ENCODE peak calls at places on chromosomes 11 and 22, in five cellular contexts. One of them, this sample, is unnamed.

GRCh38 chr11:68189082-68189481 is 24.0 kb downstream of the KMT5B start:
- DNase-seq in H1: no peak
- DNase-seq in GM12891: no peak
- DNase-seq in SK-N-SH: no peak
- DNase-seq in GM12878: no peak
- DNase-seq in this sample: no peak

GRCh38 chr11:35111171-35112055 is 27.6 kb upstream of the CD44 start:
- DNase-seq in H1: no peak
- DNase-seq in GM12891: no peak
- DNase-seq in SK-N-SH: no peak
- DNase-seq in GM12878: no peak
- DNase-seq in this sample: no peak

GRCh38 chr11:66906077-66906929 is 49.4 kb downstream of the LRFN4 start:
- DNase-seq in H1: no peak
- DNase-seq in GM12891: no peak
- DNase-seq in SK-N-SH: no peak
- DNase-seq in GM12878: no peak
- DNase-seq in this sample: no peak

GRCh38 chr11:8905528-8906165 is 5.3 kb upstream of the AKIP1 start:
- DNase-seq in H1: no peak
- DNase-seq in GM12891: no peak
- DNase-seq in SK-N-SH: no peak
- DNase-seq in GM12878: no peak
- DNase-seq in this sample: no peak

GRCh38 chr11:15692739-15693138 is 578.0 kb downstream of the INSC start:
- DNase-seq in H1: no peak
- DNase-seq in GM12891: no peak
- DNase-seq in SK-N-SH: no peak
- DNase-seq in GM12878: no peak
- DNase-seq in this sample: no peak

GRCh38 chr11:119750056-119750455 is 21.1 kb upstream of the NECTIN1 start:
- DNase-seq in H1: no peak
- DNase-seq in GM12891: no peak
- DNase-seq in SK-N-SH: no peak
- DNase-seq in GM12878: no peak
- DNase-seq in this sample: no peak

GRCh38 chr11:4063348-4063747 is 31.3 kb upstream of the RRM1 start:
- DNase-seq in H1: no peak
- DNase-seq in GM12891: no peak
- DNase-seq in SK-N-SH: no peak
- DNase-seq in GM12878: no peak
- DNase-seq in this sample: no peak

GRCh38 chr11:108618529-108618928 is 25.0 kb upstream of the EXPH5 start:
- DNase-seq in H1: no peak
- DNase-seq in GM12891: no peak
- DNase-seq in SK-N-SH: peak; percentile 37
- DNase-seq in GM12878: no peak
- DNase-seq in this sample: no peak

GRCh38 chr11:67441082-67441683 is 2.1 kb downstream of the CORO1B start:
- DNase-seq in H1: no peak
- DNase-seq in GM12891: no peak
- DNase-seq in SK-N-SH: no peak
- DNase-seq in GM12878: no peak
- DNase-seq in this sample: no peak

GRCh38 chr11:19370100-19370861 is 129.5 kb upstream of the E2F8 start:
- DNase-seq in H1: no peak
- DNase-seq in GM12891: no peak
- DNase-seq in SK-N-SH: no peak
- DNase-seq in GM12878: no peak
- DNase-seq in this sample: no peak

GRCh38 chr11:115926090-115926489 is 421.9 kb upstream of the CADM1 start:
- DNase-seq in H1: no peak
- DNase-seq in GM12891: no peak
- DNase-seq in SK-N-SH: no peak
- DNase-seq in GM12878: no peak
- DNase-seq in this sample: no peak

GRCh38 chr11:35617687-35618496 is at the start of gene FJX1:
- DNase-seq in H1: peak; percentile 44
- DNase-seq in GM12891: peak; percentile 72
- DNase-seq in SK-N-SH: peak; percentile 96
- DNase-seq in GM12878: no peak
- DNase-seq in this sample: peak; percentile 70

GRCh38 chr22:41401781-41402648 is 20.3 kb downstream of the TEF start:
- DNase-seq in H1: no peak
- DNase-seq in GM12891: no peak
- DNase-seq in SK-N-SH: peak; percentile 81
- DNase-seq in GM12878: no peak
- DNase-seq in this sample: no peak

GRCh38 chr22:28147401-28147800 is 228.3 kb upstream of the PITPNB start:
- DNase-seq in H1: no peak
- DNase-seq in GM12891: no peak
- DNase-seq in SK-N-SH: no peak
- DNase-seq in GM12878: no peak
- DNase-seq in this sample: no peak

DNA sequence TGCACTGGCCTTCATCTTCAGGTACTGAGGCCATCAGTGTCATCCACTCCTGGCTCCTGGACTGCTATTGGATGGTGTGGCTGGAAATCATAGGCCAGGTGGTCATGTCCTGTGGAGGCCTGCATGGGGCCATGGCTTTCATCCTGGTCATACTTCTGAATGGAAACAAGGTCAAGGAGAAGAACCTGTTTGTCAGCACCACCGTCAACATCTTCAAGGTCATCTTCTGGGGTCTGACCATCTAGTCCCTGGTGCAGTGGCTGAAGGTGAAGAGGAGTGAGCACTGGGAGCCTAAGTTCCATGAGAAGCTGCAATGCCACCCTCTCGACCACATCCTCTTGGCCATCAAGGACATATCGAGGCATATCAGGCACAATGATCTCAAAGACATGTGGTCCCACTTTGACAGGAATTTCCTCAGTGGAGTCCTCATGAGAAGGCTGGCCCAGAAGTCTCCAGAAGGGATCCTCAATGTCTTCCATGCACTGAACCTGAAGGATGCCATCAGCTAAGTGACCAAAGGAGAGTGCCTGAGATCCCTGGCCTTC is 120.0 kb upstream of the SERPIND1 start:
- DNase-seq in H1: no peak
- DNase-seq in GM12891: no peak
- DNase-seq in SK-N-SH: no peak
- DNase-seq in GM12878: no peak
- DNase-seq in this sample: no peak
- TF ChIP-seq TAF1 in H1: no peak
- TF ChIP-seq TAF1 in GM12891: no peak
- TF ChIP-seq TAF1 in SK-N-SH: no peak
- TF ChIP-seq TAF1 in GM12878: no peak
- TF ChIP-seq TAF1 in this sample: no peak

DNA sequence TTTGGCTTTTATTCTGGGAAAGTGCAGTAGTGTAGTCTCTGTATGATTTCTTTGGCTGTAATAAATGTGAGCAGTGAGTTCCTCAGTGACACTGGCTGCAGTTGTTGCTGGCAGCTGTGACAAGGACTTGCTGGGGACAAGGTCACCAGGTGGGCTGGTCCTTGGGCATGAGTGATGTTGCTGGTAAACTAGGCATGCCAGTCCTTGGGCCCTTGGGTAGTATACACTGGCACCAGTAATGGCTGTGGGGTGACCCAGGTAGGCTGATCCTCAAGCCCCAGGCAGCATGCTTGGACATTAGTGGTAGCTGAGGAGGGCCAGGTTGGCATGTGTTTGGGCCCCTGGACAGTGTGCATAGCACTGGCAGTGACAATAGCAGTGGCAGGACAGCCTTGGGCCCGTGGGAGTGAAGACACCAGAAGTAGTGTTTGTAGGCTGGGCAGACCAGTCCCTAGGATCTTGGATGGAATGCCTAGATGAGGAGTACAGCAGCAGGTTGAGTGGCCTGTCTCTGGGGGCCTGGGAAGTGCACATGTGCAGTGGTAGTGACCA is 164.3 kb downstream of the GUCY1A2 start:
- DNase-seq in H1: no peak
- DNase-seq in GM12891: no peak
- DNase-seq in SK-N-SH: no peak
- DNase-seq in GM12878: no peak
- DNase-seq in this sample: no peak
- TF ChIP-seq TAF1 in H1: no peak
- TF ChIP-seq TAF1 in GM12891: no peak
- TF ChIP-seq TAF1 in SK-N-SH: no peak
- TF ChIP-seq TAF1 in GM12878: no peak
- TF ChIP-seq TAF1 in this sample: no peak

DNA sequence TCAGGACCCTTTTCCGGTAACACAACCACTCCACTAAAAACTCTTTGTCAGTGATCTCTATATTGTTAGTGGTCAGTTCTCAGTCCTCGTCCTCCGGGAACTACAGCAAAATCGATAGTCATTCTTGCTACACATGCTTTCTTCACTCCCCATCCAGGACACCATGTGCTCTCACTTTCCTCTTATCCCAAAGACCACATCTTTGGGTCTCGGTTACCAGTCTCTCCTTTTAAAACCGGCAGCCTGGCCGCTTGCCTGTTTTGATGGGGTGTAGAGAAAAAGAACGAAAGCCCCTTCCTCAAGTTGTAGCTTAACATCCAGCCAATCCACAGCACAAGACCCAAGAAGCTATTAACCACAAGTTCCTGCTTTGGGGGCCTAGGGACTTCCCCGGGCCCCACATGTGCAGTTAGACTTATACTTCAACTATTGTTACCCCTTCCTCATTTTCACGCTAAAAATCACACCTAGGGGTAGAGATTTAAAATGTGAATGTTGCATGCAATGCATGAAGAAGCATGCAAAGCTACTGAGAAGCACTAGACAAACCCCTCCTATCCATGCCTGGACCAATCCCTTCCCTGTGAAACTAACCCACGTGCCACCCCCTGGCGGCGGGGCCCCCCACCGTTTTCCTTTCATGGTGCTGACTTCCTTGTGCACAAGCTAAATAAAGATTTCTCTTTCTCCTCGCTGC is 1.5 kb upstream of the TOLLIP start:
- DNase-seq in H1: no peak
- DNase-seq in GM12891: no peak
- DNase-seq in SK-N-SH: no peak
- DNase-seq in GM12878: no peak
- DNase-seq in this sample: no peak
- TF ChIP-seq TAF1 in H1: no peak
- TF ChIP-seq TAF1 in GM12891: no peak
- TF ChIP-seq TAF1 in SK-N-SH: no peak
- TF ChIP-seq TAF1 in GM12878: no peak
- TF ChIP-seq TAF1 in this sample: no peak

GRCh38 chr22:47059076-47059475 is 296.6 kb downstream of the TBC1D22A start:
- DNase-seq in H1: no peak
- DNase-seq in GM12891: peak; percentile 54
- DNase-seq in SK-N-SH: no peak
- DNase-seq in GM12878: no peak
- DNase-seq in this sample: no peak
- TF ChIP-seq TAF1 in H1: no peak
- TF ChIP-seq TAF1 in GM12891: no peak
- TF ChIP-seq TAF1 in SK-N-SH: no peak
- TF ChIP-seq TAF1 in GM12878: no peak
- TF ChIP-seq TAF1 in this sample: no peak

GRCh38 chr11:16958833-16959232 is 55.4 kb downstream of the PLEKHA7 start:
- DNase-seq in H1: no peak
- DNase-seq in GM12891: no peak
- DNase-seq in SK-N-SH: no peak
- DNase-seq in GM12878: no peak
- DNase-seq in this sample: no peak

GRCh38 chr11:16960250-16960649 is 54.0 kb downstream of the PLEKHA7 start:
- DNase-seq in H1: no peak
- DNase-seq in GM12891: no peak
- DNase-seq in SK-N-SH: no peak
- DNase-seq in GM12878: no peak
- DNase-seq in this sample: no peak

GRCh38 chr11:16956538-16957153 is 57.6 kb downstream of the PLEKHA7 start:
- DNase-seq in H1: peak; percentile 27
- DNase-seq in GM12891: no peak
- DNase-seq in SK-N-SH: no peak
- DNase-seq in GM12878: no peak
- DNase-seq in this sample: no peak

GRCh38 chr11:16963316-16963876 is 50.8 kb downstream of the PLEKHA7 start:
- DNase-seq in H1: no peak
- DNase-seq in GM12891: no peak
- DNase-seq in SK-N-SH: no peak
- DNase-seq in GM12878: no peak
- DNase-seq in this sample: no peak

GRCh38 chr11:16959528-16960100 is 54.6 kb downstream of the PLEKHA7 start:
- DNase-seq in H1: no peak
- DNase-seq in GM12891: no peak
- DNase-seq in SK-N-SH: no peak
- DNase-seq in GM12878: no peak
- DNase-seq in this sample: no peak
- TF ChIP-seq TAF1 in H1: no peak
- TF ChIP-seq TAF1 in GM12891: no peak
- TF ChIP-seq TAF1 in SK-N-SH: no peak
- TF ChIP-seq TAF1 in GM12878: no peak
- TF ChIP-seq TAF1 in this sample: no peak

GRCh38 chr11:2268911-2269600 is 1.3 kb downstream of the ASCL2 start:
- DNase-seq in H1: no peak
- DNase-seq in GM12891: peak; percentile 57
- DNase-seq in SK-N-SH: peak; percentile 64
- DNase-seq in GM12878: no peak
- DNase-seq in this sample: no peak
- TF ChIP-seq TAF1 in H1: no peak
- TF ChIP-seq TAF1 in GM12891: no peak
- TF ChIP-seq TAF1 in SK-N-SH: no peak
- TF ChIP-seq TAF1 in GM12878: no peak
- TF ChIP-seq TAF1 in this sample: no peak

GRCh38 chr11:102410382-102410784 is 42.2 kb downstream of the TMEM123 start:
- DNase-seq in H1: no peak
- DNase-seq in GM12891: no peak
- DNase-seq in SK-N-SH: peak; percentile 22
- DNase-seq in GM12878: no peak
- DNase-seq in this sample: no peak
- TF ChIP-seq TAF1 in H1: no peak
- TF ChIP-seq TAF1 in GM12891: no peak
- TF ChIP-seq TAF1 in SK-N-SH: no peak
- TF ChIP-seq TAF1 in GM12878: no peak
- TF ChIP-seq TAF1 in this sample: no peak

This sample was measured in GM12892.